ENCODE peak calls at places on chromosomes 2 and 18, in four cellular contexts. Q is bronchial epithelial cell; L is CD8-positive, alpha-beta memory T cell; W is H7. E is an unnamed sample.

GRCh38 chr2:163182764-163183354 is 344.3 kb upstream of the KCNH7 start:
- DNase-seq in W (no peak), L (no peak), Q (peak), E (no peak)

GRCh38 chr2:88697361-88698026 is 6.0 kb downstream of the RPIA start:
- DNase-seq in W (no peak), L (no peak), Q (no peak), E (no peak)

GRCh38 chr2:200199005-200199404 is 107.5 kb upstream of the SPATS2L start:
- DNase-seq in W (no peak), Q (no peak), L (no peak), E (no peak)

GRCh38 chr2:96409543-96410184 is 74.1 kb downstream of the NCAPH start:
- DNase-seq in W (peak), L (no peak), Q (no peak), E (peak)

GRCh38 chr18:46296656-46297055 is 192.5 kb downstream of the HAUS1 start:
- DNase-seq in W (no peak), L (no peak), Q (no peak), E (no peak)

GRCh38 chr2:191020742-191021381 is 6.9 kb upstream of the STAT1 start:
- DNase-seq in W (no peak), L (no peak), Q (peak), E (no peak)

GRCh38 chr2:134122610-134123009 is 131.3 kb upstream of the MGAT5 start:
- DNase-seq in L (no peak), Q (no peak), W (peak), E (no peak)

GRCh38 chr2:112634874-112635157 is 10.9 kb upstream of the SLC20A1 start:
- DNase-seq in L (no peak), Q (no peak), W (no peak), E (no peak)

GRCh38 chr2:236718207-236718992 is 148.8 kb downstream of the ACKR3 start:
- DNase-seq in Q (peak), W (no peak), L (no peak), E (no peak)

GRCh38 chr2:62300925-62301324 is 105.0 kb downstream of the B3GNT2 start:
- DNase-seq in Q (no peak), L (no peak), W (no peak), E (no peak)

GRCh38 chr2:174591740-174592139 is 5.9 kb downstream of the WIPF1 start:
- DNase-seq in Q (no peak), W (no peak), L (no peak), E (no peak)

DNA sequence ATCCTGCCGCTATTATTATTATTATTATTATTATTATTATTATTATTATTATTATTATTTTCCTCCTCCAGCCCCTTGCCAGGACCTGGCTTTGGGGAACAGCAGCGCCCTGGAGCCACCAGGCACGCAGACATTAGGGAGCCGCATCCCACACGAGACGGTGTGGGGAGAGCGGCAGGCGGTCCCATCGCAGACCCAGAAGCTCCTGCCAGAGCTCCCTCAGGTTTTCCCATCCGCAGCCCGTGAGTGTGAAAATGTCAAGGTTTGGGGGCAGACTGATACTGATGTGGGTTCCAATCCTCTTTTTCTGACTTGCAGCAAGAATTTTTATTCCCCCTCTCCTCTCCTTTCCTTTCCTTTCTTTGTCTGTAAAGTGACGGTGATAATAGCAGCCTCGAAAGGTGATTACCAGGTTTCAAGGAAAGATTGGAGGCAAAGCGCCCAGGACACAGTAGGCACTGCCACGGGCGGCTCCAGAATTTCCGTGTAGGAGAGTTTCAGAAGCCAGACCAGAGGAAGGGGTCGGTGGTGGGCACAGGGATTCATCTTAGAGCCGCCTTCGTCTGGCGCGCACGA is 812 bp downstream of the SCTR start:
- DNase-seq in W (peak), Q (no peak), L (no peak), E (no peak)
- H3K4me3 ChIP-seq in W (peak), Q (no peak), L (no peak), E (no peak)

GRCh38 chr18:57440331-57441101 is 5.3 kb downstream of the ONECUT2 start:
- DNase-seq in Q (no peak), L (no peak), W (peak), E (no peak)
- H3K4me3 ChIP-seq in Q (no peak), L (no peak), W (peak), E (no peak)

DNA sequence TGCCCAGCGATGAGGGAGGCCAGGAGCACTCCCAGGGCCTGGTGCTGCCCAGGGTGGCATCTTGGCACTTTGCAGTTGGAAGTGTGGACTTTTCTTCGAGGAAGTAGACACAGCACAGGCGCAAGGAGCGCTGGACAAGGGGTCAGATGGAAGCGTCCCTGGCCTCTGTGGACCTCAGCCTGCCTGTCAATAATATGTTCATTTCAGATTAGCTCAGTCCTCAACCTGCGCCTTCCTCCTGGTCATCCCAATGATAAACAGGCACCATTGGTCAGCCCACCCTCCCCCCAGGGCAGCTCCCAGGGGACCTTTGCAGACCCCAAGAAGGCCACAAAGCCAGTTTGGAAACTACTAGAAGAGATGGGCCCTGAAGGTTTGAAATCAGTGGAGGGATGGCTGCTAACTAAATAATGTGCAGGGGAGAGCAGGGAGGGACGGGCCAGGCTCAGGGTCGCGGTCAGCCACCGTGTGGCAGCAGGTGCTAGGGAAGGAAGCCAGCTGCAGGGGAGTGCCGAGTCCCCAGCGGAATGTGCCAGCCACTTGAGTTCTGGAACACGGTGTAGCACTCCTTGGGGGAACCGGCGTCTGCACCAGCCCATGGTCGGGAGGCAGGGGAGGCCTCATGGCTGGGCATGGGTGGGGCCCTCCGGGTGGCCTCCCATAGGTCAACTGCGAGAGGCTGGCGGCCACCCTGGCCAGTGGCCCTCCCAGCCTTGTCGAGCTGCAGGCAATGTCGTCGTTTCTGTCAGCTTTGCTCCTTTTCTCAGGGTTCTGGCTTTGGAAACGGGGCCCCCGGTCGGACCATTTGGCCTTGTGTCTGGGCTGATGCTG is 59.9 kb downstream of the ADI1 start:
- DNase-seq in L (no peak), Q (no peak), W (peak), E (peak)
- H3K4me3 ChIP-seq in L (no peak), Q (no peak), W (no peak), E (no peak)

GRCh38 chr2:148507970-148508369 is 136.6 kb upstream of the EPC2 start:
- DNase-seq in Q (no peak), W (peak), L (no peak), E (no peak)
- H3K4me3 ChIP-seq in Q (no peak), W (no peak), L (no peak), E (no peak)

GRCh38 chr2:132936261-132936660 is 266.3 kb upstream of the LYPD1 start:
- DNase-seq in W (no peak), Q (peak), L (no peak), E (no peak)

GRCh38 chr2:132937629-132938028 is 267.6 kb upstream of the LYPD1 start:
- DNase-seq in L (no peak), W (no peak), Q (no peak), E (no peak)

GRCh38 chr2:132941296-132942020 is 271.5 kb upstream of the LYPD1 start:
- DNase-seq in Q (no peak), L (no peak), W (no peak), E (no peak)

GRCh38 chr2:132936791-132937190 is 266.8 kb upstream of the LYPD1 start:
- DNase-seq in Q (no peak), L (no peak), W (no peak), E (no peak)
- H3K4me3 ChIP-seq in Q (no peak), L (no peak), W (no peak), E (no peak)

GRCh38 chr2:66426250-66427064 is 8.5 kb upstream of the MEIS1 start:
- DNase-seq in Q (no peak), W (peak), L (no peak), E (peak)
- H3K4me3 ChIP-seq in Q (peak), W (peak), L (no peak), E (peak)

DNA sequence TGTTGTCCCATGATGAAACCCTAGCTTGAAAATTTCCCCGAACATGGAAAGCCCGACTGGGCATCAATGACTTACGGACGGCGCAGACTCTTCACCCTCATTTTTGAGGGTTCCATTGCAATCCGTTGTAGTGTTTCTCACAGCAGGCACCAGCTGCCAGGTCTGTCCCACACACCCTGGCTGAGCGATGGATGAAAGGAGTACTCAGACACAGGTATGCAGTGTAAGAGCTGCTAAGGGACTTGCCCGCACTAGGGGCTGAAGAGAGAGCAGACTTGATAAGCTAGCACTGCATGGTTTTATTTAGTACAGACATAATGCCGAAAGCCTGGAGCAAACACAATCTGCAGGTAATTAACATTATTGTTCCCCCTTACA is 15.8 kb downstream of the DYNAP start:
- DNase-seq in L (no peak), Q (no peak), W (no peak), E (no peak)
- H3K4me3 ChIP-seq in L (no peak), Q (no peak), W (no peak), E (no peak)

DNA sequence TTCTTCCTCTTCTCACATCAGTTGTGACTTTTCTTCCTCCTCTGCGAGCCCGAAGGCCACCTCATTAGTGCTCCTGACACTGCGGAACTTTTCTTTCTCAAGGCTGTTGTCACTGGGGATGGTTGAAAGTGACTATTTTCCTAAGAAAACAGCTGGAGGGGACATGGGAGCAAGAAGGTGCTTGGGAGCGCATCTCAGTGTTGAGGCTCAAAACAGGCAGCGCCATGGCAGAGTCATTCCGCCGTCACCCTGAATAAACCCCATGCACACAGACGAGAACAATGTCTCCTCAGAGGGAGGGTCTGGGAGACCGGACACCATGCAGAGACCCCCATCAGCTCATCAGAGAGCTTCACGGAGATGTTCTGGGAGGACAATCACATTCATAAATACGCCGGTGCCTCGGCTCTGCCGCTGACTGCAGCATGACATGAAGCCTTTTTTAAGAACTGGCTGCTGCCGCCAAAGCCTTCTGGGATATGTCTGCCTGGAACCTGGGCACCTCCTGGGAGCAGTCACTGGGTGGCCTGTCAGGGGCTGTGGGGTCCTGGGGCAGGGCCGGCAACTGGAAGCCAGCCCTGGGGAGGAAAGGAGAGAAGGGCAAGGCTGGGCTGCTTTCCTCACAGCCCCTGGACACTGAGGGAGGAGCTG is 19.2 kb downstream of the ATOH8 start:
- DNase-seq in Q (no peak), W (no peak), L (no peak), E (no peak)
- H3K4me3 ChIP-seq in Q (no peak), W (no peak), L (no peak), E (no peak)